ENCODE peak calls at places on chromosomes 16 and 17, in five cellular contexts. O, W, A, V and P are unnamed samples.

GRCh38 chr17:77687417-77687816 is 271.1 kb upstream of the TNRC6C start:
- DNase-seq in A (no peak), V (no peak), O (no peak), W (no peak), P (no peak)

GRCh38 chr16:35747658-35748455 is 2288.4 kb downstream of the TP53TG3F start:
- DNase-seq in V (no peak), O (no peak), W (no peak), A (no peak), P (no peak)

GRCh38 chr17:41910701-41911391 is 7.9 kb downstream of the ACLY start:
- DNase-seq in A (peak; percentile 99), V (no peak), W (peak; percentile 97), O (no peak), P (no peak)

GRCh38 chr17:81840826-81841778 is 6.3 kb upstream of the PPP1R27 start:
- DNase-seq in A (no peak), V (no peak), O (no peak), W (no peak), P (no peak)

GRCh38 chr17:77843878-77844260 is 114.6 kb upstream of the TNRC6C start:
- DNase-seq in W (no peak), A (no peak), V (no peak), O (no peak), P (no peak)

GRCh38 chr17:57463103-57463885 is 207.0 kb downstream of the MSI2 start:
- DNase-seq in W (peak; percentile 68), A (peak; percentile 93), O (no peak), V (no peak), P (no peak)

GRCh38 chr17:1398900-1399299 is 1.1 kb downstream of the YWHAE start:
- DNase-seq in V (peak; percentile 48), W (no peak), A (no peak), O (no peak), P (no peak)

GRCh38 chr16:55559233-55559632 is 7.3 kb upstream of the CAPNS2 start:
- DNase-seq in W (no peak), O (no peak), V (peak; percentile 10), A (peak; percentile 58), P (no peak)

GRCh38 chr16:49183911-49184310 is 97.7 kb downstream of the CBLN1 start:
- DNase-seq in O (no peak), V (peak; percentile 49), W (peak; percentile 5), A (no peak), P (no peak)

GRCh38 chr16:55062446-55062845 is 131.8 kb downstream of the IRX5 start:
- DNase-seq in V (no peak), O (no peak), A (no peak), W (no peak), P (no peak)

DNA sequence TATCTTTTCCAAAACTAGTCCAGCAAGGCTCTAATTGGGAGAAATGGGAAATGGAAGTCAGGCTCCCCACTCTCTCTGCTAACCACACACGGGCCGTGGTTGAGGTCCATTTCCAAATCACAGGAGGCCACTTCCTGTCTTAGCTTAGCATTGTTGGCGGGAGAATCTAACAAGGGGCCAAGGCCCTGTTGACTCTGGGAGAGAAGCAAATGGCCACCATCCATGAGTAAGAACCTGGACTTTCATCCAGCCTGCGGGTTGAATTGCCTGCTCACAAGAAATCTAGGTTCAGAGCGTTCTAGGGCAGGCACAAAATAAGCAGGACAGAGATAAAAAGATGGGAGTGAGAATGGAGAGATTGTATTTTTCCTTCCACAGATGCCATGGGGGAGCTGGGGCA is 5.7 kb downstream of the FAM20A start:
- DNase-seq in A (no peak), V (no peak), W (no peak), O (peak; percentile 77), P (no peak)
- H3K27ac ChIP-seq in A (no peak overlapping the region), V (no peak overlapping the region), W (no peak overlapping the region), O (no peak overlapping the region), P (no peak overlapping the region)

GRCh38 chr17:48588519-48588918 is 1.5 kb downstream of the HOXB3 start:
- DNase-seq in O (no peak), A (no peak), W (no peak), V (no peak), P (no peak)

GRCh38 chr17:48589060-48589830 is 796 bp downstream of the HOXB3 start:
- DNase-seq in A (no peak), O (no peak), W (no peak), V (no peak), P (no peak)

GRCh38 chr17:48588074-48588415 is 2.0 kb downstream of the HOXB3 start:
- DNase-seq in O (no peak), A (no peak), W (no peak), V (no peak), P (no peak)

GRCh38 chr17:48586355-48586924 is 3.6 kb downstream of the HOXB3 start:
- DNase-seq in O (no peak), W (no peak), A (no peak), V (no peak), P (peak; percentile 44)

DNA sequence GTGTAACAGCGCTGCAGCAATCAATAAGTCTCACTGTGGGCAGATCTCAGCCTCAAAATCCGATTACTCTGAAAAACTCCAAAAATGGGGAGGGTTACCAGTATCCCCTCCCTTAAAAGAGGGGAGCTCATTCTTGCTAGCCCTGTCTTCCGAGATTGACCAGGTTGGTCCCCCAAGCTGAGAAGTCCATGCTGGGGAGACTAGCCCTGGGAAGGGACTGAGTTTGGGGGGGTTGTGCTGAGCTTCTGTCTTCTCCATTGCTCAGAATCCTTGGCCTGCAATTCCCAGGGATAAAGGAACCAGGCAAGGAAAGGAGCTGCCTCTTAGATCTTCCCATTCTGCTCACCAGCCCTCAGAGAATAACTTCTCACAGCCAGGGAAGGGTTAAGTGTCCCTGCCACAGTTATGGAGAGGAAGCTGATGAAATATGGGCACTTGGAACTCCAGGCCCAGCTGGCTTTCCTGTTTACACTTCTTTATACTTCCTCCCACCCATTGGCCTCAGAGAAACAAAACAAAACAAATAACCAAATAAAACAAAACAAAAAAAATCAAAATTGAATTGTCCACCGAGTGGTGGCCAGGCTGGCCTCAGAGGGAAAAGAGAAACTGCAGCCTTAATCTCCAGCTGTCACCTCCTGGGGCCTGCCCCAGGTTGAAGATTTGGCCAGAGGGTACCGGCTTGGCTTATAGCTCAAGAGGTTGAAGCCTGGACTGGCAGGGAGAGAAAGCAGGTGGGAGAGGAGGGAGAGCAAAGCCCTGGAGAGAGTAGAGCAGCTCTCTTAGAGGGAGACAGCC is 2.6 kb downstream of the HOXB3 start:
- DNase-seq in A (no peak), O (no peak), V (no peak), W (no peak), P (no peak)
- H3K4me3 ChIP-seq in A (no peak overlapping the region), O (no peak overlapping the region), V (no peak overlapping the region), W (no peak overlapping the region), P (no peak overlapping the region)

DNA sequence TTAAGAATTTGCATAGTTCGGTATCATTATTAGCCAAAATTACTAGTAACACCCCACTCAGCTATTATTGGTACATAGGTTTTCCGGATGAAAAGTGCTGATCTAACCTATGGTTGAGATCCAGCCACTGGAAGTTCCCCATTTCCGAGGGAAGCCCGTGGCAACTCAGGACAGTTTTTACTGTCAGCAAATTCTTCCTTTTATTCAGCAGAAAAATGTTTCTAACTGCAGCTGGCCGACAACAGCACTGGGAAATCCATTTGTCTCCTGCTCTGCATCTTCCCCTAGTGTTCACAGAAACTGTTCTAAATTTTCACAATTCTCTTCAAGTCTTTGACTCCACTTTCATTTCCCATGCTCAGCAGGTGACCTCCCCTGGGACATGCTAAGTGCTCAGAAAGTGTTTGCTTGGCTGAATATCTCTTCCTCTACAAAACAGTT is 15.6 kb upstream of the MMD start:
- DNase-seq in W (no peak), V (no peak), A (no peak), O (no peak), P (no peak)
- H3K4me1 ChIP-seq in W (peaks cover 57% of the 10 kb centered on the region), V (peaks cover 27% of the 10 kb centered on the region), A (no peaks in the 10 kb centered on the region), O (no peaks in the 10 kb centered on the region), P (peaks cover 5% of the 10 kb centered on the region)

GRCh38 chr17:21284319-21285163 is at the start of gene MAP2K3:
- DNase-seq in V (peak; percentile 100), W (peak; percentile 98), O (peak; percentile 99), A (peak; percentile 97), P (peak; percentile 95)
- H3K27ac ChIP-seq in V (peak within 1 kb of the TSS; percentile 93), W (peak within 1 kb of the TSS; percentile 89), O (peak within 1 kb of the TSS; percentile 86), A (peak within 1 kb of the TSS; percentile 91), P (peak within 1 kb of the TSS; percentile 69)

GRCh38 chr16:50696126-50696525 is 2.7 kb downstream of the NOD2 start:
- DNase-seq in A (no peak), O (no peak), V (no peak), W (no peak), P (no peak)
- H3K4me3 ChIP-seq in A (no peak overlapping the region), O (no peak overlapping the region), V (no peak overlapping the region), W (no peak overlapping the region), P (no peak overlapping the region)

GRCh38 chr17:28724500-28725165 is 1.4 kb downstream of the TLCD1 start:
- DNase-seq in O (no peak), A (no peak), V (no peak), W (no peak), P (no peak)
- H3K4me1 ChIP-seq in O (peaks cover 61% of the 10 kb centered on the region), A (peaks cover 48% of the 10 kb centered on the region), V (peaks cover 32% of the 10 kb centered on the region), W (peaks cover 47% of the 10 kb centered on the region), P (peaks cover 49% of the 10 kb centered on the region)

GRCh38 chr16:67529639-67530012 is 997 bp downstream of the RIPOR1 start:
- DNase-seq in O (no peak), V (no peak), A (no peak), W (no peak), P (no peak)

GRCh38 chr16:67533024-67533560 is 4.5 kb downstream of the RIPOR1 start:
- DNase-seq in V (no peak), O (no peak), W (no peak), A (no peak), P (no peak)

GRCh38 chr16:67530013-67530939 is 1.6 kb downstream of the RIPOR1 start:
- DNase-seq in V (peak; percentile 83), A (peak; percentile 65), O (peak; percentile 85), W (no peak), P (peak; percentile 41)

GRCh38 chr16:67528870-67529638 is 425 bp downstream of the RIPOR1 start:
- DNase-seq in A (no peak), V (peak; percentile 67), W (peak; percentile 57), O (no peak), P (no peak)

GRCh38 chr16:67531247-67531646 is 2.6 kb downstream of the RIPOR1 start:
- DNase-seq in W (no peak), V (no peak), O (no peak), A (no peak), P (no peak)
- H3K27ac ChIP-seq in W (no peak overlapping the region), V (no peak overlapping the region), O (peak overlapping the region; percentile 94), A (peak overlapping the region; percentile 84), P (no peak overlapping the region)

GRCh38 chr17:12201294-12201693 is 180.6 kb downstream of the MAP2K4 start:
- DNase-seq in O (no peak), A (no peak), V (no peak), W (no peak), P (no peak)
- H3K4me3 ChIP-seq in O (no peak overlapping the region), A (no peak overlapping the region), V (no peak overlapping the region), W (no peak overlapping the region), P (no peak overlapping the region)